ENCODE peak calls at places on chromosomes 7 and 10, in nine cellular contexts. N is H54, S is GM12892, A is testis, X is A549, D is heart left ventricle, V is esophagus squamous epithelium, J is transverse colon, P is IMR-90. Z is an unnamed sample.

GRCh38 chr10:97676770-97677581 is 10.1 kb downstream of the AVPI1 start:
- DNase-seq in P (peak), S (peak), X (peak), A (peak), V (no peak), N (peak), D (no peak), J (peak), Z (peak)

GRCh38 chr10:97914837-97915211 is 65.2 kb downstream of the GOLGA7B start:
- DNase-seq in V (no peak), N (peak), D (peak), S (peak), A (peak), J (peak), X (peak), P (peak), Z (peak)

GRCh38 chr7:54995631-54996340 is 23.0 kb upstream of the EGFR start:
- DNase-seq in X (peak), N (peak), D (no peak), V (no peak), A (no peak), J (no peak), P (peak), S (no peak), Z (no peak)

GRCh38 chr10:79022565-79023488 is 45.9 kb upstream of the ZMIZ1 start:
- DNase-seq in A (peak), N (peak), X (peak), P (no peak), V (no peak), D (peak), J (peak), S (peak), Z (peak)

GRCh38 chr7:152761116-152761748 is 1.7 kb downstream of the ACTR3B start:
- DNase-seq in S (no peak), N (no peak), P (peak), D (no peak), A (no peak), V (no peak), J (no peak), X (no peak), Z (no peak)

GRCh38 chr7:106720641-106721040 is 59.7 kb upstream of the CCDC71L start:
- DNase-seq in X (no peak), J (no peak), A (peak), P (no peak), S (no peak), D (no peak), N (no peak), V (no peak), Z (no peak)

GRCh38 chr7:41921453-41921912 is 218.6 kb upstream of the INHBA start:
- DNase-seq in D (no peak), V (no peak), P (peak), X (no peak), S (no peak), N (no peak), J (no peak), A (no peak), Z (no peak)

GRCh38 chr10:18214692-18215563 is 74.7 kb downstream of the CACNB2 start:
- DNase-seq in N (peak), A (peak), V (no peak), J (peak), S (no peak), D (no peak), P (peak), X (peak), Z (peak)

GRCh38 chr10:34911661-34912205 is 96.6 kb upstream of the PARD3 start:
- DNase-seq in J (no peak), X (no peak), A (no peak), D (no peak), S (no peak), P (peak), V (no peak), N (no peak), Z (no peak)

GRCh38 chr7:112449353-112449752 is 907 bp upstream of the IFRD1 start:
- DNase-seq in P (peak), V (no peak), D (no peak), J (peak), A (no peak), N (peak), S (no peak), X (peak), Z (peak)

GRCh38 chr7:32164341-32164996 is 94.3 kb upstream of the PDE1C start:
- DNase-seq in S (no peak), D (peak), J (peak), X (peak), P (peak), N (peak), V (no peak), A (peak), Z (no peak)

GRCh38 chr7:47314728-47315601 is 266.9 kb downstream of the TNS3 start:
- DNase-seq in S (no peak), J (no peak), A (no peak), P (peak), X (no peak), V (no peak), D (peak), N (no peak), Z (no peak)

GRCh38 chr10:31836569-31837406 is 91.8 kb downstream of the ARHGAP12 start:
- DNase-seq in A (no peak), V (no peak), D (no peak), X (peak), S (no peak), N (peak), J (no peak), P (peak), Z (peak)

GRCh38 chr10:44439436-44439835 is 54.5 kb upstream of the CXCL12 start:
- DNase-seq in P (no peak), J (no peak), A (no peak), D (no peak), V (no peak), N (no peak), X (no peak), S (no peak), Z (no peak)

GRCh38 chr10:120971671-120972070 is 120.5 kb downstream of the WDR11 start:
- DNase-seq in J (no peak), N (no peak), S (no peak), P (no peak), A (no peak), V (no peak), X (no peak), D (no peak), Z (no peak)

GRCh38 chr7:36149694-36150452 is 3.2 kb upstream of the EEPD1 start:
- DNase-seq in P (no peak), D (no peak), A (no peak), X (no peak), J (no peak), S (no peak), V (no peak), N (no peak), Z (no peak)

GRCh38 chr7:129825554-129826267 is 127.0 kb downstream of the UBE2H start:
- DNase-seq in P (peak), S (peak), D (peak), A (peak), X (peak), V (peak), J (peak), N (peak), Z (peak)

GRCh38 chr10:11869743-11870460 is 46.7 kb downstream of the PROSER2 start:
- DNase-seq in P (no peak), A (peak), V (no peak), J (no peak), X (no peak), D (no peak), S (no peak), N (no peak), Z (peak)

GRCh38 chr10:24957624-24958435 is 5.4 kb upstream of the PRTFDC1 start:
- DNase-seq in P (peak), A (no peak), X (peak), N (peak), V (no peak), J (no peak), S (no peak), D (no peak), Z (no peak)

GRCh38 chr10:69318997-69319727 is 40.9 kb downstream of the HK1 start:
- DNase-seq in S (peak), A (peak), D (peak), N (no peak), X (peak), P (peak), V (no peak), J (peak), Z (peak)

GRCh38 chr10:99435986-99436633 is 5.7 kb upstream of the GOT1 start:
- DNase-seq in D (no peak), S (no peak), J (no peak), P (peak), V (no peak), N (no peak), X (peak), A (no peak), Z (peak)

GRCh38 chr7:5303885-5304505 is 21.3 kb downstream of the SLC29A4 start:
- DNase-seq in X (no peak), P (no peak), D (no peak), J (no peak), A (no peak), N (no peak), S (no peak), V (no peak), Z (no peak)

GRCh38 chr7:47690902-47691558 is 109.1 kb upstream of the TNS3 start:
- DNase-seq in X (no peak), V (no peak), A (peak), N (peak), P (peak), J (no peak), S (no peak), D (no peak), Z (no peak)

GRCh38 chr7:55279080-55279845 is 85.9 kb upstream of the LANCL2 start:
- DNase-seq in X (no peak), J (no peak), N (no peak), V (no peak), P (no peak), A (no peak), D (no peak), S (no peak), Z (no peak)

GRCh38 chr10:129888784-129889616 is 75.1 kb downstream of the EBF3 start:
- DNase-seq in S (peak), N (peak), A (peak), V (no peak), J (no peak), P (peak), X (peak), D (peak), Z (peak)

GRCh38 chr10:69123306-69123746 is 652 bp upstream of the VPS26A start:
- DNase-seq in D (no peak), V (no peak), P (peak), A (peak), S (no peak), J (peak), N (peak), X (peak), Z (no peak)

GRCh38 chr10:71015674-71016073 is 127.3 kb upstream of the PCBD1 start:
- DNase-seq in N (no peak), X (no peak), V (no peak), J (no peak), P (no peak), D (no peak), S (no peak), A (no peak), Z (no peak)

GRCh38 chr10:61705022-61705675 is 42.4 kb downstream of the CABCOCO1 start:
- DNase-seq in J (no peak), N (no peak), X (no peak), S (no peak), D (no peak), P (no peak), A (no peak), V (no peak), Z (no peak)

GRCh38 chr7:36084485-36085091 is 68.5 kb upstream of the EEPD1 start:
- DNase-seq in D (no peak), A (peak), P (peak), J (peak), V (no peak), S (no peak), N (no peak), X (peak), Z (no peak)

GRCh38 chr7:11329626-11330025 is 356.0 kb downstream of the PHF14 start:
- DNase-seq in A (no peak), N (no peak), J (no peak), S (no peak), D (no peak), X (no peak), P (no peak), V (no peak), Z (no peak)

GRCh38 chr10:7702288-7702812 is 766 bp upstream of the ITIH2 start:
- DNase-seq in S (no peak), N (no peak), P (no peak), D (no peak), X (no peak), J (no peak), A (no peak), V (no peak), Z (no peak)

GRCh38 chr7:74115326-74115725 is 31.7 kb downstream of the LIMK1 start:
- DNase-seq in V (no peak), J (no peak), X (peak), S (no peak), N (no peak), A (no peak), D (no peak), P (no peak), Z (no peak)

GRCh38 chr7:149873968-149874643 is at the start of gene ATP6V0E2:
- DNase-seq in J (no peak), S (no peak), V (no peak), N (peak), A (no peak), X (no peak), P (no peak), D (no peak), Z (no peak)
- TF ChIP-seq POLR2A in J (no peak), S (peak), V (no peak), N (peak), A (no peak), X (peak), P (no peak), D (no peak), Z (no peak)

GRCh38 chr10:132337019-132337418 is 5.0 kb downstream of the LRRC27 start:
- DNase-seq in X (no peak), N (peak), J (no peak), D (no peak), A (no peak), P (no peak), V (no peak), S (no peak), Z (peak)
- TF ChIP-seq POLR2A in X (no peak), N (no peak), J (no peak), D (no peak), A (no peak), P (no peak), V (no peak), S (no peak), Z (no peak)

DNA sequence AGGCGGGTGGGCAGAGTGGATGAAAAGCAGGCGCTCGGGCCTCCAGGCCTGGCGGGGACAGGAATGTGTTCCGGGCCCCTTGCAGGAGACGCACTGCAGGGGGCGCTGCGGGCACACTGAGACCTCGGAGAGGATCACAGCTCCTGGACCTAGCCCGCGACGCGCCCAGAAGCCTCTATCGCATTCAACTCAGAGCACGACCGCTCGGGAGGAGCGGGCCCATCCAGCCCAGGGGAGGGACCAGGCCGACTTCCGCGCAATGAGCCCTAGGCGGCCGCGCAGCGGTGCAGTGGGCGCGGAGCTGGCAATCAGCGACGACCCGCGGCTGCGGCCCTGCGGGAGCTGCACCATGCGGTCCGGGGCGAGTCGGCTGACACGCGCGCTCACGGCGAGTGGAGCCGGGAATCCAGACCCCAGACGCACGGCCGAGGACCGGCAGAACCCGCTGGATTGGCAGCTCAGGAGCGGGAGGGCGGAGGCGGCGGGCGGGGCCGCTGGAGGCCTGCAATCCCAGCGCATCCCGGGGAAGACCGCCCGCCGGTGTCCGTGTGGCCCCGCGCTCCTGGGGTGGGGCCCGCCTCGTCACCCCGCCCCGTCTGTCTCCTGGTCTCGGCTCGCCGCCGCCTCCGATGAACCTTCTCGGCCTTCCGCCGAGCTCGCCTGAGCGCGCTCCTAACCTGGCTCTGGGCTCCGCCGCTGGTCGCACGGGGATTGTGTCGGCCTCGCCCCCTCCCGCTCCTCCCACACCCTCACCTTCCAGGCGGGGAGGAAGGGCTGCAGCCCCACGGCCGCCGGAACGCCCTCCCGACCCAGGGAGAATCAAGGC is 33.5 kb upstream of the GRID1 start:
- DNase-seq in J (peak), D (peak), V (peak), A (peak), N (peak), S (peak), P (peak), X (peak), Z (peak)
- TF ChIP-seq POLR2A in J (peak), D (no peak), V (no peak), A (no peak), N (peak), S (peak), P (peak), X (peak), Z (no peak)

DNA sequence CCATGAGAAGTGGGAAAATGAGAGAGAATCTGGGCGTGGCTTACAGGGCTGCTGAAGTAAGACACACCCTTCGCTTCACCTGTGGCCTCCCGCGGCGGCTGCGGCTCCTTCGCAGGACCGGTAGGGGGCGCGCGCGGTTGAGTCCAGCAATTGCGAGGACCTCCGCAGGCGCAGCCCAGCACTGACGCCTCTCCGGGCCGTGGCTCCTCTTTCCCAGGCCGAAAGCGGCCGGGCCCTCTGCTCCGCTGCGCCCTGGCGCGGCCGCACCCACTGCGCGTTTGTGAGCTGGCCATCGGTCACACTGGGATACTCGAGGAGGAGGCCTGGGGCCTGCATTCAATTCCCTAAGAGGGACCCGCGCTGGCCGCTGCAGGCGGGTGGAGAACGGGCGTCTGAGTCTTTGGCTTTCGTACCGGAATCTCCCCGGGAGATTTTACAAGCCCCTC is at the start of gene LRRD1:
- DNase-seq in P (peak), S (peak), V (peak), X (peak), N (peak), D (peak), J (peak), A (peak), Z (peak)
- TF ChIP-seq POLR2A in P (no peak), S (no peak), V (no peak), X (no peak), N (peak), D (no peak), J (no peak), A (no peak), Z (no peak)

GRCh38 chr7:18761046-18761445 is 265.5 kb downstream of the HDAC9 start:
- DNase-seq in S (no peak), D (no peak), V (no peak), N (no peak), J (no peak), X (no peak), P (no peak), A (no peak), Z (no peak)

GRCh38 chr7:18762189-18762588 is 266.6 kb downstream of the HDAC9 start:
- DNase-seq in N (no peak), D (no peak), V (no peak), A (no peak), P (peak), J (no peak), X (no peak), S (no peak), Z (no peak)

GRCh38 chr7:18756378-18757050 is 261.0 kb downstream of the HDAC9 start:
- DNase-seq in A (no peak), X (no peak), N (no peak), V (no peak), P (no peak), S (no peak), J (no peak), D (no peak), Z (no peak)

GRCh38 chr7:18755793-18756192 is 260.2 kb downstream of the HDAC9 start:
- DNase-seq in X (no peak), P (no peak), J (no peak), S (no peak), V (no peak), A (no peak), N (no peak), D (no peak), Z (no peak)

DNA sequence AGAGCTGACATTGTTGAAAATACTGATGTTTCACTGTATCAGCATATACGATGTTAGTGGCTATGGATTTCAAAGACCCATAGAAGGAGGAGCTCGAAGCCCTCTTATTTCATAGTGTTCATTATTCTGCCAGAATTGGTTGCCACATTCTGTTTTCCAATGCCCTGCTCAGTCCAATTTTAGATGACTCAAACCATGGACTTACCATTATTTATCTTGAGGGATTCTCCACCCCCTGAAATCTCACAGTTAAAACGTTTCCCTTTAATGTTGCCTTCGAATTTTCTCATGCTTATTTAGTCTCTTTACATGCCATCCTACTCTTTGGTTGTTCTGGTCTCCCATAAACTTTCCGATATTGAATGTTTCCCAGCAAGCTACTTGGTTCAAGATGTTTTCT is 264.5 kb downstream of the HDAC9 start:
- DNase-seq in V (no peak), X (no peak), N (no peak), D (no peak), P (peak), A (no peak), J (no peak), S (no peak), Z (no peak)
- TF ChIP-seq POLR2A in V (no peak), X (no peak), N (no peak), D (no peak), P (no peak), A (no peak), J (no peak), S (no peak), Z (no peak)

GRCh38 chr10:116742367-116743265 is at the start of gene HSPA12A:
- DNase-seq in X (peak), A (peak), J (peak), S (peak), P (peak), V (no peak), D (peak), N (peak), Z (peak)
- TF ChIP-seq POLR2A in X (peak), A (no peak), J (peak), S (no peak), P (peak), V (peak), D (peak), N (peak), Z (no peak)